ENCODE peak calls at places on chromosomes 5 and 9, in ten cellular contexts. Z is AG08395; B is CD4-positive, alpha-beta T cell; P is HT1080; V is iPS-NIHi11; K is left cardiac atrium; W is bronchial epithelial cell; F is stimulated activated effector memory CD8-positive, alpha-beta T cell treated with anti-CD3 and anti-CD28 coated beads, Interleukin-12 subunit alpha, Interleukin-12 subunit beta, amount 100 ng/mL, for 72 hours; Y is LHCN-M2; X is smooth muscle cell of the brain vasculature. J is an unnamed sample.

GRCh38 chr9:101333490-101333889 is 51.3 kb downstream of the BAAT start:
- DNase-seq in W (peak), V (no peak), P (no peak), K (no peak), Y (no peak), F (no peak), Z (no peak), X (no peak), B (no peak), J (no peak)

GRCh38 chr9:87255437-87256155 is 242.1 kb upstream of the DAPK1 start:
- DNase-seq in V (no peak), Y (no peak), B (no peak), P (no peak), Z (peak), X (no peak), F (no peak), K (no peak), W (no peak), J (no peak)

GRCh38 chr5:108788142-108788541 is 40.4 kb downstream of the FER start:
- DNase-seq in W (no peak), V (no peak), P (no peak), Z (no peak), X (no peak), Y (peak), B (no peak), F (no peak), K (peak), J (no peak)

GRCh38 chr9:94868462-94868861 is 142.0 kb downstream of the AOPEP start:
- DNase-seq in X (no peak), W (no peak), K (no peak), Y (no peak), Z (no peak), P (no peak), V (no peak), B (no peak), F (no peak), J (no peak)

GRCh38 chr5:43396762-43397304 is 15.4 kb downstream of the CCL28 start:
- DNase-seq in P (no peak), K (peak), F (peak), Y (peak), X (no peak), W (peak), B (peak), V (peak), Z (peak), J (no peak)

GRCh38 chr5:132785355-132785754 is 8.3 kb upstream of the SEPTIN8 start:
- DNase-seq in B (no peak), Y (no peak), P (no peak), F (no peak), X (no peak), K (no peak), V (no peak), W (no peak), Z (no peak), J (no peak)

GRCh38 chr9:137592767-137593166 is 2.5 kb upstream of the ZMYND19 start:
- DNase-seq in X (no peak), W (no peak), B (no peak), K (no peak), P (no peak), Z (no peak), Y (no peak), F (no peak), V (no peak), J (no peak)

GRCh38 chr9:116627433-116627832 is 59.7 kb upstream of the TRIM32 start:
- DNase-seq in F (no peak), P (no peak), B (no peak), K (no peak), Z (no peak), W (no peak), V (no peak), X (no peak), Y (no peak), J (no peak)

GRCh38 chr5:83306572-83307241 is 164.8 kb upstream of the VCAN start:
- DNase-seq in Y (peak), K (peak), B (no peak), F (no peak), Z (peak), W (peak), P (peak), V (peak), X (peak), J (peak)

GRCh38 chr9:4904322-4905134 is 80.5 kb upstream of the JAK2 start:
- DNase-seq in K (no peak), X (peak), B (no peak), Z (peak), F (no peak), P (peak), W (peak), Y (peak), V (no peak), J (no peak)

GRCh38 chr9:113564804-113565237 is 101.3 kb downstream of the RGS3 start:
- DNase-seq in Y (peak), P (peak), W (peak), X (no peak), V (peak), F (no peak), Z (peak), K (peak), B (no peak), J (no peak)

GRCh38 chr9:37191403-37192089 is 71.2 kb downstream of the ZCCHC7 start:
- DNase-seq in V (no peak), K (no peak), F (no peak), W (no peak), Z (no peak), P (no peak), X (no peak), Y (no peak), B (no peak), J (no peak)

GRCh38 chr5:159409801-159410200 is 79.5 kb upstream of the IL12B start:
- DNase-seq in B (no peak), V (no peak), X (no peak), F (no peak), K (no peak), P (no peak), Y (no peak), Z (no peak), W (no peak), J (no peak)

GRCh38 chr5:8500426-8500825 is 631.5 kb downstream of the MTRR start:
- DNase-seq in F (no peak), B (no peak), V (no peak), P (peak), Y (peak), X (no peak), K (no peak), Z (peak), W (no peak), J (no peak)

GRCh38 chr9:134210908-134211810 is 46.8 kb upstream of the RNU6ATAC start:
- DNase-seq in F (no peak), B (no peak), P (no peak), V (no peak), X (no peak), Y (no peak), K (peak), W (no peak), Z (no peak), J (no peak)

GRCh38 chr5:55578771-55579170 is 44.0 kb upstream of the PLPP1 start:
- DNase-seq in X (no peak), Z (no peak), B (no peak), W (no peak), K (no peak), V (no peak), P (no peak), F (no peak), Y (no peak), J (no peak)

GRCh38 chr5:61401726-61402125 is 69.7 kb downstream of the ZSWIM6 start:
- DNase-seq in V (peak), Z (peak), X (no peak), W (peak), B (no peak), P (peak), Y (peak), K (no peak), F (no peak), J (no peak)

GRCh38 chr9:95008151-95008771 is 281.8 kb downstream of the AOPEP start:
- DNase-seq in F (no peak), W (peak), V (no peak), Z (no peak), X (peak), Y (peak), B (no peak), P (peak), K (no peak), J (no peak)

GRCh38 chr9:132312873-132313272 is 41.9 kb downstream of the SETX start:
- DNase-seq in Z (no peak), P (no peak), Y (no peak), F (no peak), B (no peak), K (no peak), V (no peak), X (no peak), W (no peak), J (no peak)

GRCh38 chr5:83488271-83488670 is 16.7 kb downstream of the VCAN start:
- DNase-seq in V (no peak), B (no peak), Y (peak), Z (no peak), X (no peak), K (no peak), P (no peak), W (no peak), F (no peak), J (no peak)

GRCh38 chr5:173293817-173294672 is 34.2 kb downstream of the STC2 start:
- DNase-seq in K (peak), X (peak), W (peak), P (peak), Z (peak), V (peak), Y (peak), B (peak), F (peak), J (no peak)

GRCh38 chr9:17520264-17521058 is 58.4 kb upstream of the SH3GL2 start:
- DNase-seq in Y (no peak), F (no peak), W (no peak), P (no peak), K (no peak), Z (no peak), V (peak), B (no peak), X (no peak), J (no peak)

GRCh38 chr9:34072868-34073590 is 24.3 kb upstream of the UBAP2 start:
- DNase-seq in Z (peak), W (peak), B (no peak), Y (peak), F (no peak), X (no peak), K (no peak), P (peak), V (no peak), J (no peak)

GRCh38 chr9:113026200-113026599 is 14.2 kb upstream of the ZNF883 start:
- DNase-seq in P (no peak), K (no peak), F (no peak), Y (peak), Z (no peak), V (no peak), W (peak), B (no peak), X (no peak), J (no peak)

GRCh38 chr5:174176511-174176910 is 131.0 kb downstream of the NSG2 start:
- DNase-seq in Y (no peak), K (no peak), F (no peak), X (no peak), W (no peak), P (no peak), Z (no peak), V (no peak), B (no peak), J (no peak)

GRCh38 chr9:97632406-97632991 is 669 bp downstream of the TSTD2 start:
- DNase-seq in P (no peak), K (peak), W (no peak), Z (peak), X (no peak), Y (peak), F (peak), V (peak), B (peak), J (no peak)

GRCh38 chr9:109317311-109317978 is 3.4 kb downstream of the EPB41L4B start:
- DNase-seq in B (no peak), Y (no peak), K (no peak), F (no peak), W (no peak), P (no peak), X (no peak), V (no peak), Z (no peak), J (no peak)

GRCh38 chr5:777756-778161 is 6.8 kb downstream of the ZDHHC11B start:
- DNase-seq in F (no peak), W (no peak), V (peak), P (no peak), X (no peak), K (peak), B (no peak), Z (no peak), Y (no peak), J (no peak)

GRCh38 chr5:72956324-72957140 is 691 bp downstream of the FCHO2 start:
- DNase-seq in B (no peak), Y (peak), Z (peak), K (peak), V (peak), X (no peak), F (peak), W (peak), P (peak), J (no peak)

GRCh38 chr9:22528485-22528884 is 81.9 kb downstream of the DMRTA1 start:
- DNase-seq in F (no peak), X (no peak), Y (peak), P (peak), V (no peak), Z (peak), W (no peak), K (no peak), B (no peak), J (no peak)

GRCh38 chr9:91946196-91946595 is 3.8 kb downstream of the ROR2 start:
- DNase-seq in P (no peak), W (no peak), K (no peak), Z (no peak), B (no peak), X (no peak), Y (no peak), V (no peak), F (no peak), J (no peak)

J was measured in CD14-positive monocyte.